ENCODE peak calls at places on chromosomes 2 and 18, in four cellular contexts. E, S, J and V are unnamed samples.

GRCh38 chr2:81327916-81328315 is 1023.4 kb upstream of the LRRTM1 start:
- DNase-seq in E (no peak), S (no peak), J (no peak), V (no peak)

GRCh38 chr2:240506406-240507059 is 51.3 kb downstream of the ANKMY1 start:
- DNase-seq in E (no peak), S (no peak), J (peak), V (no peak)

GRCh38 chr2:134372611-134373131 is 118.8 kb downstream of the MGAT5 start:
- DNase-seq in E (no peak), S (peak), J (no peak), V (no peak)

GRCh38 chr2:129909648-129910418 is 69.6 kb upstream of the RAB6C start:
- DNase-seq in E (no peak), S (no peak), J (peak), V (no peak)

GRCh38 chr2:61949458-61950107 is 44.1 kb downstream of the COMMD1 start:
- DNase-seq in E (no peak), S (no peak), J (no peak), V (no peak)

GRCh38 chr2:105771841-105772240 is 27.1 kb downstream of the NCK2 start:
- DNase-seq in E (no peak), S (peak), J (peak), V (no peak)

GRCh38 chr2:36459725-36460137 is 104.2 kb downstream of the CRIM1 start:
- DNase-seq in E (peak), S (peak), J (no peak), V (no peak)

GRCh38 chr2:145230546-145230945 is 710.6 kb upstream of the ZEB2 start:
- DNase-seq in E (no peak), S (no peak), J (no peak), V (no peak)

GRCh38 chr18:55100817-55101457 is 141.7 kb upstream of the CCDC68 start:
- DNase-seq in E (no peak), S (no peak), J (no peak), V (no peak)

GRCh38 chr2:113858764-113859163 is 31.1 kb upstream of the ACTR3 start:
- DNase-seq in E (no peak), S (no peak), J (no peak), V (peak)

GRCh38 chr2:99806758-99807157 is 316.9 kb upstream of the REV1 start:
- DNase-seq in E (peak), S (no peak), J (no peak), V (peak)

GRCh38 chr18:55786651-55787272 is 198.8 kb upstream of the TCF4 start:
- DNase-seq in E (no peak), S (no peak), J (no peak), V (no peak)

GRCh38 chr2:74552914-74553811 is 579 bp downstream of the LOXL3 start:
- DNase-seq in E (no peak), S (no peak), J (peak), V (no peak)

GRCh38 chr18:13540783-13541182 is 185.6 kb downstream of the FAM210A start:
- DNase-seq in E (no peak), S (no peak), J (no peak), V (no peak)

GRCh38 chr2:178641498-178641897 is 161.2 kb downstream of the PLEKHA3 start:
- DNase-seq in E (no peak), S (no peak), J (no peak), V (no peak)

GRCh38 chr2:65049010-65049639 is 7.1 kb upstream of the CEP68 start:
- DNase-seq in E (no peak), S (no peak), J (no peak), V (no peak)

GRCh38 chr18:32048507-32049091 is 30.0 kb downstream of the RNF125 start:
- DNase-seq in E (peak), S (peak), J (no peak), V (no peak)

GRCh38 chr2:644871-645270 is 32.3 kb downstream of the TMEM18 start:
- DNase-seq in E (no peak), S (no peak), J (peak), V (no peak)

GRCh38 chr18:49022311-49023280 is 71.8 kb upstream of the SMAD7 start:
- DNase-seq in E (no peak), S (no peak), J (peak), V (no peak)

DNA sequence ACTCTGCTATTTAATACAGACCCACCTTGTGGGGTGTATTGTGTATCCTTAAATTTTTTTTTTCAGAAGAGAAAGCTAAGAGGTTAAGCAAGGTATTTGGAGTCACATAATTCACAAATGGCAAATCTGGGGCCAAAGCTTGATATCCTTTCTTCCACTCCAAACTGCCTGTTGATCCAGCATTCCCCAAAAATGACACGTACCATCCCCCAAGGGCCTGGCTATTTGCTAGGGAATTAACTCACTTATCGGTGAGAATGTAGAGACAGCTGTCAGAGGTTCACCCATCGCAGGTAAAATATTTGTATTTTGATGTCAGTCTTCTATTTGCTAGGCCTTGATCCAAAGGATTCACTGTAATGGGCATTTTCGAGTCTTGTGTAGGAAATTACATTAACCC is 103.6 kb upstream of the FZD7 start:
- DNase-seq in E (no peak), S (no peak), J (no peak), V (no peak)
- TF ChIP-seq POLR2A in E (no peak), S (no peak), J (no peak), V (no peak)

GRCh38 chr2:8412082-8412481 is 269.8 kb upstream of the ID2 start:
- DNase-seq in E (peak), S (no peak), J (peak), V (no peak)
- TF ChIP-seq POLR2A in E (no peak), S (no peak), J (no peak), V (no peak)

GRCh38 chr2:234495076-234495800 is 1.6 kb downstream of the ARL4C start:
- DNase-seq in E (no peak), S (no peak), J (peak), V (no peak)

GRCh38 chr2:234493117-234493516 is 3.8 kb downstream of the ARL4C start:
- DNase-seq in E (no peak), S (no peak), J (peak), V (no peak)

GRCh38 chr2:234492687-234493086 is 4.2 kb downstream of the ARL4C start:
- DNase-seq in E (no peak), S (no peak), J (peak), V (no peak)

GRCh38 chr2:234495801-234496441 is 960 bp downstream of the ARL4C start:
- DNase-seq in E (no peak), S (no peak), J (peak), V (no peak)

GRCh38 chr2:234494361-234495075 is 2.4 kb downstream of the ARL4C start:
- DNase-seq in E (no peak), S (no peak), J (peak), V (peak)
- TF ChIP-seq POLR2A in E (no peak), S (no peak), J (no peak), V (no peak)

DNA sequence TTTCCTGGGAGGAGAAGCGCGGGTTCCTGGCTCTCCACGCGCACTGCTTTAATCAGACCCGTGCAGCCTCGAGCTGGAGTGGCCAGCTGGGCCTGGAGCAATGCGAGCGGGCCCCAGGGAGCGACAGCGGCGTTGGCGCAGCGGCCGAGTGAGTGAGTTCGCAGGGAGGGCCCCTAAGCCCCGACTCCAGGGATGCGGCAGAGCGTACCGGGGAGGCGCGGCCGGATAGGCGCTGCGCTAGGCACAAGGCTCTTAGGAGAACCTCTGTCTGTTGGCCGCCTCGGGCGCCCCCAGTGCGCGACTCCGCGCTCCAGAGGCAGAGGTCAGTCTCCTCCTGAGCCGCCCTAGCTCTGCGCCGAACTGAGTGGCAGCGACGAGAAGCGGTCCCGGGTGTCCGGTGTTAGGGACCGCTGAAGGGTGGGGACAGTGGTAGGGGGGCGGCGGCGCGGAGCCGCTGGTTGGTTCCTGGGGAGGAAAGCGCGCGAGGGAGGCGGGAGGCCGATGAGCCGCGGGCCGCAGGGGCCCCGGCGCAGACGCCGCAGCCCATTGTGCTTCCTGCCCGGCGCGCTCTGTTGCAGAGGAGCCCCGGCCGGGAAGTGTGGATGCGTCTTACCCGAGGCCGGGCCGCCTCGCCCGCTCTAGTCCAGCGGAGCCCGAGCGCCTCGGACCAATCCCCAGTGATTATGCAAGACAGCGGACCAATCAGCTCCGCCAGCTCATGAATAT is 410 bp upstream of the DLX1 start:
- DNase-seq in E (peak), S (peak), J (peak), V (peak)
- TF ChIP-seq POLR2A in E (peak), S (no peak), J (no peak), V (peak)

GRCh38 chr2:172094319-172095145 is 8.2 kb downstream of the DLX2 start:
- DNase-seq in E (no peak), S (no peak), J (peak), V (no peak)
- TF ChIP-seq POLR2A in E (no peak), S (no peak), J (no peak), V (peak)

GRCh38 chr2:96135621-96136020 is 2.7 kb downstream of the ASTL start:
- DNase-seq in E (no peak), S (no peak), J (no peak), V (no peak)

GRCh38 chr2:96135171-96135570 is 3.1 kb downstream of the ASTL start:
- DNase-seq in E (no peak), S (no peak), J (no peak), V (no peak)

GRCh38 chr2:96134421-96134820 is 3.9 kb downstream of the ASTL start:
- DNase-seq in E (no peak), S (no peak), J (no peak), V (no peak)

GRCh38 chr2:96137611-96138129 is 632 bp downstream of the ASTL start:
- DNase-seq in E (no peak), S (no peak), J (no peak), V (no peak)

GRCh38 chr2:96136123-96136720 is 2.1 kb downstream of the ASTL start:
- DNase-seq in E (no peak), S (no peak), J (no peak), V (no peak)
- TF ChIP-seq POLR2A in E (no peak), S (no peak), J (no peak), V (no peak)

DNA sequence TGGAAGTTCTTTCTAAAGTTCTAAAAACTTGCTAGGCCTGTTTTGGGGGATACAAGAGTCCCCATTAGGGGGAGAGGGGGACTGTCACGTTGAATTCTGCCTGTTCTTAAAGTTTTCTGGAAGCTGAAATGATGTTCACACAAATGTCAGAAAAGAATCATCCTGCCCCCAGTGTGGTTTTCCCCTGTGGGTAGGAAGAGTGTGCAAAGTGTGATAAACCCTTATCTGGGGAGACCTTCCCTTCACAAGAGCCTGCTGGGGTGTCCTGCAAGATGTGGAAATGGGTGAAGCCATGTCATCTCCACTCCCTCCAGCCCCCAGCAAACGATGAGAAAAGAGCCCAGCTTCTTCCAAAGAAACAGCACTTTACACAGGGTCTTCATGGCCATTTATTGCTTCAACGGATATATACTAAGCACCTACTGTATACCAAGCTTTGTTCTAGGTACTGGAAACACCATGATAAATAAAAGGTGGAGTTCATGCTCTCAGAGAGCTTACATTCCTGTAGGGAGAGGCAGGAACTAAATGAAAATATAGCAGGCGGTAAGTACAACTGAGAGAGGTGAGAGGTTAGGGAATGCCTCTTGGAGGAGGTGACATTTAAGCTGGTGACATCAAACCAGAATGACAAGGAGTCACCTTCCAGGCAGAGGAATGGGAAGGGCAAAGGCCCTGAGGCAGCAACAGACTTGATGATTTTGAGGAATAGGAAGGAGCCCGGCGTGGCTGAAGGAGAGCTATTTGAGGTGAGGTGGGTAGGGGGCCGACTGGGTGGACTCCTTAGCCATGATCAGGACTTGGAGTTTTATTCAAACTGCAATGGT is 1.6 kb downstream of the MFSD2B start:
- DNase-seq in E (no peak), S (no peak), J (peak), V (no peak)
- TF ChIP-seq POLR2A in E (no peak), S (no peak), J (no peak), V (no peak)

DNA sequence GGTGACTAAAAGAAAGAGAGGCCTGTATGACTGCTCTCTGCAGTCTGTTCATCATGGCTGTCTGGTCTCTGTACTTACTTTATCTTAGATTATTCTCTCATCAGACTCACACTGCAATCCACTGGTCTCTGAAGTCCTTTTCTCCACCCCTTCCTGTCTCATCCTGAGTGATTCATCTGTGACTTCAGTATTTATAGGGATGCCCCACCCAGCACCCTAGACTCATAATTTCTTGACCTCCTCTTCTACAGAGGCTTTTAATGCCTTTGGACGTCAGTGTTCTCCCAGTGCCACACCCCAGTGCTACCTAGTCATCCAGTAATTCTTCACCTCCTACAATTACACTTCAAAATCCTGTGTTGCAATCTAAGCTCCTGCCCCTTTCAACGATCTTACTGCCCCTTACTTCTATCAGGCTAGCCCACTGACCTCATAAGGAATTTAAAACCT is 14.9 kb upstream of the ITPRID2 start:
- DNase-seq in E (no peak), S (no peak), J (no peak), V (no peak)
- TF ChIP-seq POLR2A in E (no peak), S (no peak), J (no peak), V (no peak)

GRCh38 chr2:20179755-20180594 is 45.0 kb downstream of the SDC1 start:
- DNase-seq in E (peak), S (no peak), J (peak), V (no peak)
- TF ChIP-seq POLR2A in E (peak), S (no peak), J (no peak), V (no peak)

GRCh38 chr2:110677530-110678456 is at the start of gene BUB1:
- DNase-seq in E (peak), S (peak), J (peak), V (peak)
- TF ChIP-seq POLR2A in E (peak), S (peak), J (no peak), V (peak)